ENCODE peak calls at places on chromosomes 11 and 22, in ten cellular contexts. Y is body of pancreas, F is cardiac fibroblast, M is esophagus squamous epithelium, O is Calu3, K is H9, X is left lung, S is A549, N is chondrocyte, Q is pancreas. W is an unnamed sample.

GRCh38 chr11:121137005-121137404 is 36.0 kb downstream of the TECTA start:
- DNase-seq in X (no peak), N (no peak), O (no peak), K (no peak), M (no peak), Y (no peak), F (no peak), S (no peak), Q (no peak), W (no peak)

GRCh38 chr11:15863411-15863810 is 492.9 kb downstream of the SOX6 start:
- DNase-seq in F (no peak), Q (no peak), S (no peak), K (no peak), Y (no peak), X (no peak), M (no peak), O (no peak), N (no peak), W (no peak)

GRCh38 chr11:94974178-94974577 is 669 bp downstream of the KDM4D start:
- DNase-seq in F (no peak), Q (no peak), M (no peak), O (no peak), S (no peak), X (no peak), K (no peak), N (no peak), Y (no peak), W (no peak)

GRCh38 chr22:49767355-49768062 is 60.2 kb downstream of the BRD1 start:
- DNase-seq in S (peak), M (no peak), Q (no peak), Y (peak), F (peak), O (peak), K (peak), X (peak), N (peak), W (peak)

GRCh38 chr11:40271361-40271760 is 1188.1 kb downstream of the LRRC4C start:
- DNase-seq in X (no peak), Y (no peak), K (no peak), S (no peak), M (no peak), F (no peak), Q (no peak), N (no peak), O (no peak), W (no peak)

GRCh38 chr11:98036810-98037209 is 983.9 kb upstream of the CNTN5 start:
- DNase-seq in S (no peak), K (no peak), Q (no peak), Y (no peak), N (no peak), M (no peak), X (no peak), O (no peak), F (no peak), W (no peak)

GRCh38 chr22:49017769-49018330 is 809.8 kb downstream of the BRD1 start:
- DNase-seq in K (peak), S (no peak), Y (no peak), F (no peak), O (no peak), M (no peak), N (peak), Q (no peak), X (no peak), W (no peak)

GRCh38 chr11:64754919-64755662 is 4.7 kb downstream of the PYGM start:
- DNase-seq in F (no peak), M (no peak), Q (no peak), Y (no peak), O (no peak), S (no peak), N (peak), X (no peak), K (no peak), W (no peak)

GRCh38 chr11:75352417-75353206 is 1.2 kb upstream of the ARRB1 start:
- DNase-seq in X (peak), S (no peak), M (no peak), Y (peak), N (no peak), F (no peak), K (no peak), Q (peak), O (peak), W (no peak)

GRCh38 chr11:40302669-40303068 is 1156.8 kb downstream of the LRRC4C start:
- DNase-seq in O (no peak), S (no peak), Q (no peak), N (no peak), Y (no peak), X (no peak), K (no peak), F (peak), M (no peak), W (no peak)

GRCh38 chr22:30305906-30306628 is 16.8 kb upstream of the CASTOR1 start:
- DNase-seq in F (no peak), K (no peak), S (no peak), X (no peak), Q (no peak), N (no peak), Y (no peak), O (no peak), M (no peak), W (no peak)

GRCh38 chr22:28810839-28811491 is 10.6 kb upstream of the XBP1 start:
- DNase-seq in F (no peak), Q (no peak), N (no peak), M (no peak), O (no peak), Y (peak), X (no peak), K (no peak), S (no peak), W (no peak)

GRCh38 chr11:9459573-9460321 is 1.1 kb upstream of the ZNF143 start:
- DNase-seq in O (peak), M (no peak), N (no peak), F (peak), Q (no peak), S (peak), Y (peak), X (no peak), K (no peak), W (peak)

GRCh38 chr22:45082795-45083194 is 73.0 kb upstream of the PHF21B start:
- DNase-seq in S (no peak), K (peak), F (peak), Q (no peak), N (no peak), X (no peak), Y (no peak), O (peak), M (no peak), W (no peak)

GRCh38 chr22:31637938-31638618 is 23.9 kb downstream of the PISD start:
- DNase-seq in Y (peak), S (no peak), N (no peak), X (peak), K (no peak), F (peak), O (no peak), Q (no peak), M (no peak), W (no peak)

GRCh38 chr11:34284836-34285235 is 73.0 kb downstream of the ABTB2 start:
- DNase-seq in F (no peak), O (no peak), Q (no peak), N (no peak), Y (no peak), S (no peak), M (no peak), X (no peak), K (no peak), W (no peak)

GRCh38 chr22:46131151-46131587 is 19.2 kb upstream of the PPARA start:
- DNase-seq in O (no peak), Y (no peak), Q (no peak), S (no peak), N (no peak), K (peak), X (no peak), M (no peak), F (no peak), W (no peak)

GRCh38 chr11:72528121-72528520 is 93.8 kb upstream of the CLPB start:
- DNase-seq in X (no peak), N (no peak), K (no peak), Y (no peak), O (no peak), S (no peak), M (no peak), Q (no peak), F (peak), W (no peak)

GRCh38 chr11:112334381-112334780 is 73.7 kb upstream of the PLET1 start:
- DNase-seq in M (no peak), F (no peak), Y (no peak), K (no peak), O (no peak), S (no peak), Q (no peak), X (no peak), N (no peak), W (peak)

GRCh38 chr11:3894128-3894731 is 38.8 kb downstream of the STIM1 start:
- DNase-seq in K (no peak), S (no peak), X (no peak), Q (no peak), O (no peak), F (peak), N (no peak), Y (peak), M (peak), W (no peak)

GRCh38 chr11:83051760-83052671 is 19.7 kb downstream of the RAB30 start:
- DNase-seq in X (no peak), F (peak), N (no peak), O (no peak), S (no peak), Y (peak), Q (peak), M (no peak), K (no peak), W (peak)

GRCh38 chr22:38706101-38706884 is 549 bp downstream of the GTPBP1 start:
- DNase-seq in N (no peak), O (peak), K (no peak), X (peak), S (no peak), F (peak), M (peak), Q (peak), Y (peak), W (peak)

GRCh38 chr11:69444381-69445130 is 36.9 kb upstream of the LINC01488 start:
- DNase-seq in M (no peak), O (peak), S (no peak), K (peak), F (peak), Y (peak), N (peak), X (peak), Q (peak), W (peak)
- TF ChIP-seq CTCF in M (no peak), O (no peak), S (peak), K (peak), F (peak), Y (peak), N (peak), X (peak), Q (no peak), W (peak)

DNA sequence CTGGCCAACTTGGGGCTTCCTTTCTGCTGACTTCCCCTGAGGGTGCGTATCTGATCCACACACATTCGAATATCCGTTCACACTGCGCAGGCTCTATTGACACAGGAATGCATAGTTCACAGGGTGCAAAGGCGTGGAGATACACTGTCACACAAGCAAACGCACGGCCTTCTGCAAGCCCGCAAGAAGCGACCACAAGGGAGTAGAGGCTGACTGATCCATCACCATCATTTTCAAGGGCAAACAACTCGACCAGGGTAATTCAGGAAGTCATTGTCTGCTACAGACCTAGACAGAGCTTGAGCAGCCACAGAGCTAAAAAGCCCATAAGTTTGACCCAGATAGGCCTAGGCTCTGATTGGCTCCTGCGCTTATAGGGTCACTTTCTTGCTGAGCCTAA is 392.3 kb downstream of the MN1 start:
- DNase-seq in Y (no peak), N (no peak), Q (no peak), O (no peak), F (no peak), K (no peak), M (no peak), X (no peak), S (no peak), W (no peak)
- TF ChIP-seq CTCF in Y (no peak), N (no peak), Q (no peak), O (no peak), F (no peak), K (no peak), M (no peak), X (no peak), S (no peak), W (peak)

GRCh38 chr11:24739637-24740036 is 242.8 kb downstream of the LUZP2 start:
- DNase-seq in O (no peak), S (no peak), X (no peak), M (no peak), N (no peak), F (no peak), Q (no peak), Y (no peak), K (no peak), W (no peak)

GRCh38 chr11:24734742-24735141 is 237.9 kb downstream of the LUZP2 start:
- DNase-seq in O (no peak), M (no peak), Y (no peak), F (no peak), K (no peak), S (no peak), N (no peak), Q (no peak), X (no peak), W (no peak)

DNA sequence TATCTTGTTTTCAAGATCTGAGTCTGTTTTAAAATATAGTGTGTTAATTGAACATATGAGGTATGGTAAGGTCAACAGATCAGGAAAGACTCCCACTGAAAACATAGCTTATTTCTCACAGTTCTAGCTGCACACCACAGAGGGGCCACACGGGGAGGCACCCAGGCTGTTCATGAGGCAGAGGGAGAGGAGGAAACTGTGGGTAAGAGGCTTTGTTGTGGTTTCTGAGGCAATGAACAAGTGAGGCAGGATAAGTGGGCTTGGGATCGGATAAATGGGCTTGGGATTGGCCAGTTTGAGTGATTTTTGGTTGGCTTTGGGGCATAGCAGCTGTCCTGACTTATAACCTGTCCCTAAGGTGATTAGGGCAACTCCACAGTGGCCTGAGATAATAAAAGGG is 242.1 kb downstream of the LUZP2 start:
- DNase-seq in M (no peak), Q (no peak), S (no peak), Y (no peak), F (no peak), K (no peak), X (no peak), O (no peak), N (no peak), W (no peak)
- TF ChIP-seq CTCF in M (no peak), Q (no peak), S (no peak), Y (no peak), F (no peak), K (no peak), X (no peak), O (no peak), N (no peak), W (no peak)

GRCh38 chr11:124922831-124923230 is 3.8 kb downstream of the HEPN1 start:
- DNase-seq in Q (no peak), Y (no peak), N (no peak), F (no peak), X (no peak), O (no peak), K (no peak), S (no peak), M (no peak), W (no peak)

GRCh38 chr11:124923296-124923695 is 4.2 kb downstream of the HEPN1 start:
- DNase-seq in Y (no peak), N (no peak), F (no peak), Q (no peak), M (no peak), O (no peak), X (no peak), S (no peak), K (no peak), W (no peak)

GRCh38 chr11:124919836-124920755 is 1.0 kb downstream of the HEPN1 start:
- DNase-seq in F (no peak), O (no peak), X (no peak), Q (no peak), K (no peak), N (no peak), M (no peak), S (no peak), Y (no peak), W (no peak)

GRCh38 chr11:124918950-124919349 is at the start of gene HEPN1:
- DNase-seq in Q (no peak), K (no peak), N (no peak), S (no peak), X (no peak), M (no peak), Y (no peak), F (no peak), O (no peak), W (no peak)

GRCh38 chr11:124920870-124921609 is 2.0 kb downstream of the HEPN1 start:
- DNase-seq in F (peak), N (no peak), M (no peak), X (peak), K (peak), S (peak), O (no peak), Q (peak), Y (peak), W (peak)
- TF ChIP-seq CTCF in F (no peak), N (peak), M (no peak), X (no peak), K (no peak), S (no peak), O (no peak), Q (no peak), Y (no peak), W (peak)

GRCh38 chr22:18078329-18079041 is 695 bp downstream of the PEX26 start:
- DNase-seq in F (no peak), K (peak), S (peak), X (no peak), Y (peak), Q (peak), N (no peak), O (peak), M (no peak), W (no peak)
- TF ChIP-seq CTCF in F (peak), K (peak), S (no peak), X (no peak), Y (no peak), Q (no peak), N (peak), O (no peak), M (no peak), W (no peak)

GRCh38 chr22:22955866-22956535 is 68.4 kb downstream of the IGLL5 start:
- DNase-seq in N (no peak), M (no peak), K (peak), O (peak), F (peak), Q (peak), S (peak), Y (peak), X (no peak), W (peak)
- TF ChIP-seq CTCF in N (peak), M (peak), K (peak), O (peak), F (peak), Q (peak), S (peak), Y (peak), X (peak), W (peak)

DNA sequence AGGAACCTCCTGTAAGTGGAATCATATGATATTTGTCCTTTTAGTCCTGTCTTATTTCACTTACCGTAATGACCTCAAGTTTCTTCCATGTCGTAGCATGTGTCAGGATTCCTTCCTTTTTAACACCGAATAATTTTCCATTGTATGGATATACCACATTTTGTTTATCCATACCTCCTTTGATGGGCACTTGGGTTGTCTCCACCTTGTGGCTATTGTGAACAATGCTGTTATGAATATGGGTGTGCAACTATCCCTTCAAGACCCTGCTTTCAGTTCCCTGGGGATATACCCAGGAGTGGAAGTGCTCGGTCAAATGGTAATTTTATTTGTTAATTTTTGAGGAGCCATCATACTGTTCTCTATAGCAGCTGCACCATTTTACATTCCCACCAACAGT is 244.9 kb upstream of the BLID start:
- DNase-seq in X (no peak), Q (no peak), M (no peak), K (no peak), Y (no peak), S (no peak), O (no peak), N (no peak), F (no peak), W (no peak)
- TF ChIP-seq CTCF in X (no peak), Q (no peak), M (no peak), K (peak), Y (no peak), S (no peak), O (no peak), N (peak), F (no peak), W (peak)

GRCh38 chr11:111307472-111308108 is 9.2 kb downstream of the POU2AF3 start:
- DNase-seq in X (no peak), N (no peak), Q (no peak), K (no peak), M (no peak), F (no peak), O (no peak), S (no peak), Y (no peak), W (no peak)
- TF ChIP-seq CTCF in X (no peak), N (no peak), Q (no peak), K (no peak), M (no peak), F (no peak), O (no peak), S (no peak), Y (no peak), W (no peak)